ENCODE peak calls at places on chromosomes 3 and 15, in four cellular contexts. P is OCI-LY7, L is fibroblast of lung, E is hepatocyte. C is an unnamed sample.

GRCh38 chr15:51718199-51718598 is 19.3 kb downstream of the LYSMD2 start:
- DNase-seq in P (no peak), L (no peak), E (no peak), C (no peak)

GRCh38 chr3:11168406-11168805 is 14.1 kb downstream of the HRH1 start:
- DNase-seq in P (no peak), L (no peak), E (no peak), C (no peak)

GRCh38 chr15:69143756-69144436 is 16.5 kb upstream of the GLCE start:
- DNase-seq in P (no peak), L (peak; percentile 17), E (peak; percentile 20), C (no peak)

GRCh38 chr3:1087066-1087555 is 5.7 kb upstream of the CNTN6 start:
- DNase-seq in P (no peak), L (peak; percentile 97), E (peak; percentile 58), C (peak; percentile 79)

GRCh38 chr3:105965384-105965783 is 96.6 kb upstream of the CBLB start:
- DNase-seq in P (no peak), L (peak; percentile 62), E (no peak), C (peak; percentile 43)

GRCh38 chr15:99416191-99417188 is 149.3 kb upstream of the MEF2A start:
- DNase-seq in P (no peak), L (no peak), E (no peak), C (no peak)

GRCh38 chr15:83323296-83323711 is 38.8 kb upstream of the BNC1 start:
- DNase-seq in P (no peak), L (peak; percentile 95), E (peak; percentile 76), C (peak; percentile 89)

GRCh38 chr3:180804871-180805430 is 107.5 kb upstream of the FXR1 start:
- DNase-seq in P (no peak), L (peak; percentile 49), E (peak; percentile 53), C (peak; percentile 74)

GRCh38 chr3:24086597-24087369 is 141.7 kb downstream of the NR1D2 start:
- DNase-seq in P (no peak), L (peak; percentile 58), E (peak; percentile 17), C (peak; percentile 59)

GRCh38 chr15:67775265-67775664 is 50.0 kb upstream of the SKOR1 start:
- DNase-seq in P (no peak), L (peak; percentile 22), E (no peak), C (no peak)

GRCh38 chr15:100705065-100705464 is 102.7 kb downstream of the ASB7 start:
- DNase-seq in P (no peak), L (no peak), E (no peak), C (no peak)

GRCh38 chr3:119596392-119596791 is 1.3 kb upstream of the PLA1A start:
- DNase-seq in P (no peak), L (no peak), E (no peak), C (no peak)

GRCh38 chr3:64489361-64490044 is 198.3 kb downstream of the ADAMTS9 start:
- DNase-seq in P (no peak), L (no peak), E (peak; percentile 89), C (peak; percentile 15)

GRCh38 chr3:159964166-159964973 is 24.3 kb upstream of the IL12A start:
- DNase-seq in P (no peak), L (peak; percentile 86), E (peak; percentile 46), C (peak; percentile 75)

GRCh38 chr15:72229947-72230196 is 1.1 kb downstream of the PKM start:
- DNase-seq in P (no peak), L (no peak), E (no peak), C (no peak)

GRCh38 chr15:95132774-95133173 is 901.4 kb downstream of the MCTP2 start:
- DNase-seq in P (no peak), L (peak; percentile 56), E (no peak), C (peak; percentile 80)

GRCh38 chr15:95125803-95126202 is 894.4 kb downstream of the MCTP2 start:
- DNase-seq in P (no peak), L (no peak), E (no peak), C (no peak)

GRCh38 chr15:95129589-95129988 is 898.2 kb downstream of the MCTP2 start:
- DNase-seq in P (no peak), L (peak; percentile 83), E (no peak), C (peak; percentile 45)

GRCh38 chr15:95131071-95131683 is 899.8 kb downstream of the MCTP2 start:
- DNase-seq in P (no peak), L (no peak), E (no peak), C (peak; percentile 36)

GRCh38 chr15:95127356-95127755 is 896.0 kb downstream of the MCTP2 start:
- DNase-seq in P (no peak), L (no peak), E (no peak), C (peak; percentile 3)
- H3K4me3 ChIP-seq in P (no peak overlapping the region), L (no peak overlapping the region), E (no peak overlapping the region), C (no peak overlapping the region)

GRCh38 chr15:74442063-74442462 is 8.3 kb upstream of the SEMA7A start:
- DNase-seq in P (no peak), L (no peak), E (no peak), C (no peak)
- TF ChIP-seq CTCF in P (no peak), L (no peak), E (no peak), C (no peak)

GRCh38 chr15:40309344-40309862 is 1.7 kb upstream of the PLCB2 start:
- DNase-seq in P (no peak), L (no peak), E (no peak), C (no peak)

GRCh38 chr15:40306908-40307307 is 827 bp downstream of the PLCB2 start:
- DNase-seq in P (no peak), L (no peak), E (no peak), C (no peak)

GRCh38 chr15:40307421-40308165 is at the start of gene PLCB2:
- DNase-seq in P (peak; percentile 18), L (no peak), E (no peak), C (no peak)

GRCh38 chr15:40310001-40310959 is 2.5 kb upstream of the PLCB2 start:
- DNase-seq in P (peak; percentile 60), L (peak; percentile 42), E (peak; percentile 63), C (peak; percentile 52)

DNA sequence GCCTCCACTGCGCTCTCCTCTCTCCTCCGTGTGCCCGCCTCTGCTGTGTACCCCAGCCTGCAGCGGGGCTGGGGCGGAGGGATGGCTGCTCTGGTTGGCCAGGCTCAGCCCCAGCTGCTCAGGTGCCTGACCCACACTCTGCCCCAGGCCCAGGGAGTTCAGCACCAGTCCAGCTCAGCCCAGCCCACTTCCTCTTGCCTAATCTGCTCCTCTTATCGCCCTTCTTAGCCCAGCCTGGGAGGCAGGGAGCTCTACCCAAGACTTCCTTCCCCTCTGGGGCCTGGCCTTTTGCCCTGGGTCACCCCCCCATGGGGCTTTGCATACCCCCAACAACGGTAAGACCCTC is 1.1 kb upstream of the PLCB2 start:
- DNase-seq in P (no peak), L (no peak), E (no peak), C (no peak)
- H3K4me3 ChIP-seq in P (no peak overlapping the region), L (no peak overlapping the region), E (no peak overlapping the region), C (no peak overlapping the region)

GRCh38 chr3:71210257-71211002 is 373.1 kb downstream of the FOXP1 start:
- DNase-seq in P (no peak), L (peak; percentile 90), E (peak; percentile 68), C (peak; percentile 90)

GRCh38 chr3:71207632-71208031 is 375.9 kb downstream of the FOXP1 start:
- DNase-seq in P (no peak), L (no peak), E (peak; percentile 60), C (no peak)

GRCh38 chr3:71214797-71215196 is 368.7 kb downstream of the FOXP1 start:
- DNase-seq in P (no peak), L (no peak), E (no peak), C (no peak)

GRCh38 chr3:71208273-71209095 is 375.0 kb downstream of the FOXP1 start:
- DNase-seq in P (no peak), L (peak; percentile 46), E (peak; percentile 59), C (peak; percentile 42)

DNA sequence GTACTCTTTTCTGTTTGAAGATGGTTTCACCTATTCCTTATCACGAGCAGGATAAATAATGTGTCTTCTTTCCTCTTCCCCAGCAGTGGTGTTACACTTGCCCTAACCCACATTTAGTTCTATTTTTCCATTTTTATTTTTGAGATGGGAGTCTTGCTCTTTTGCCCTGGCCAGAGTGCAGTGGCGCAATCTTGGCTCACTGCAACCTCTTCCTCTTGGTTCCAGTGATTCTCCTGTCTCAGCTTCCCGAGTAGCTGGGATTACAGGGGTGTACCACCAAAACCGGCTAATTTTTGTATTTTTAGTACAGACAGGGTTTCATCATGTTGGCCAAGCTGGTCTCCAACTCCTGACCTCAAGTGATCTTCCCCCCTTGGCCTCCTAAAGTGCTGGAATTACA is 372.4 kb downstream of the FOXP1 start:
- DNase-seq in P (no peak), L (peak; percentile 24), E (no peak), C (no peak)
- TF ChIP-seq CTCF in P (no peak), L (no peak), E (no peak), C (no peak)

DNA sequence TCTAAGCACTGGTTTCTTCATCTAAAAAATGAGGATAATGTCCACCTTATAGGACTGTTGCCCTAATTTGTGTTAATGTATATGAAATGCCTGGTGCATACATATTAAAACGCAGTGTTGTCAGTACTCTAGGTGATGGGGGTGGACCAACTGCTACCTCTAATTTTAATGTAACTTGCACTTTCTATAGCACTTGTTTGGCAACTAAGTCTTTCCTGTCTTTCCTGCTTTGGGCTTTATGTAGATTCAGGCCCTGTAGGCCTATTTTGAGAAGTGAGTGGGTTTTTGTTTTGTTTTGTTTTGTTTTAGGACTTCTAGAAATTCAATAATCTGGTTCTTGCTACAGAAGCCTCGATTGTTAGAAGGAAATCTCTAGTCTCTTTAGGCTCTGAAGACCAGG is 21.2 kb downstream of the SLC7A14 start:
- DNase-seq in P (no peak), L (no peak), E (no peak), C (no peak)
- H3K4me3 ChIP-seq in P (no peak overlapping the region), L (no peak overlapping the region), E (no peak overlapping the region), C (no peak overlapping the region)

C was measured in cardiac fibroblast.